ENCODE peak calls at places on chromosome 17, in seven cellular contexts. M, B, D, G, C, P and J are unnamed samples. For H3K4me1, the result is how much of the 10 kb centered on the place peaks cover.

GRCh38 chr17:7403043-7403901 is 625 bp downstream of the TMEM256 start:
- DNase-seq in M (peak), B (peak), D (peak), G (no peak), C (peak), P (peak), J (peak)

GRCh38 chr17:73293480-73293911 is 18.3 kb downstream of the CDC42EP4 start:
- DNase-seq in M (peak), B (peak), D (peak), G (peak), C (peak), P (no peak), J (peak)

GRCh38 chr17:28145348-28145747 is 102.9 kb downstream of the NLK start:
- DNase-seq in M (no peak), B (no peak), D (no peak), G (no peak), C (no peak), P (no peak), J (no peak)

GRCh38 chr17:7479389-7480192 is at the start of gene ZBTB4:
- DNase-seq in M (no peak), B (peak), D (peak), G (peak), C (peak), P (peak), J (peak)

GRCh38 chr17:40664582-40665333 is at the start of gene KRT222:
- DNase-seq in M (no peak), B (no peak), D (no peak), G (no peak), C (no peak), P (no peak), J (no peak)

GRCh38 chr17:80633994-80634566 is 89.4 kb downstream of the RPTOR start:
- DNase-seq in M (no peak), B (no peak), D (no peak), G (no peak), C (no peak), P (no peak), J (no peak)

GRCh38 chr17:37527249-37527851 is 37.7 kb downstream of the DUSP14 start:
- DNase-seq in M (no peak), B (no peak), D (no peak), G (peak), C (no peak), P (no peak), J (no peak)

GRCh38 chr17:79537686-79538085 is 73.2 kb downstream of the RBFOX3 start:
- DNase-seq in M (no peak), B (no peak), D (no peak), G (no peak), C (no peak), P (no peak), J (no peak)

GRCh38 chr17:18002171-18002570 is 29.5 kb downstream of the DRC3 start:
- DNase-seq in M (no peak), B (no peak), D (no peak), G (no peak), C (no peak), P (no peak), J (no peak)

GRCh38 chr17:48878920-48879898 is 13.4 kb upstream of the ATP5MC1 start:
- DNase-seq in M (no peak), B (no peak), D (no peak), G (peak), C (peak), P (peak), J (peak)

GRCh38 chr17:61489719-61490490 is 37.7 kb downstream of the TBX4 start:
- DNase-seq in M (no peak), B (no peak), D (no peak), G (no peak), C (no peak), P (no peak), J (no peak)

GRCh38 chr17:82931696-82932060 is 91.9 kb upstream of the ZNF750 start:
- DNase-seq in M (no peak), B (peak), D (peak), G (peak), C (peak), P (no peak), J (peak)

GRCh38 chr17:13025687-13026086 is 7.9 kb upstream of the ELAC2 start:
- DNase-seq in M (no peak), B (no peak), D (no peak), G (no peak), C (no peak), P (no peak), J (no peak)

GRCh38 chr17:44859701-44860100 is 12.0 kb downstream of the HIGD1B start:
- DNase-seq in M (no peak), B (no peak), D (no peak), G (no peak), C (no peak), P (no peak), J (no peak)

GRCh38 chr17:42900460-42901331 is at the start of gene G6PC1:
- DNase-seq in M (no peak), B (no peak), D (no peak), G (no peak), C (no peak), P (no peak), J (no peak)

GRCh38 chr17:16407911-16408588 is 7.3 kb upstream of the TRPV2 start:
- DNase-seq in M (no peak), B (no peak), D (peak), G (peak), C (peak), P (no peak), J (peak)

GRCh38 chr17:43860077-43860725 is 13.2 kb downstream of the CD300LG start:
- DNase-seq in M (no peak), B (peak), D (no peak), G (peak), C (no peak), P (no peak), J (no peak)

GRCh38 chr17:37821025-37821713 is 76.3 kb upstream of the HNF1B start:
- DNase-seq in M (no peak), B (no peak), D (no peak), G (no peak), C (no peak), P (no peak), J (no peak)

GRCh38 chr17:44908761-44909326 is 6.5 kb downstream of the GFAP start:
- DNase-seq in M (no peak), B (no peak), D (no peak), G (no peak), C (no peak), P (no peak), J (no peak)

GRCh38 chr17:29347831-29348281 is 42.3 kb upstream of the TAOK1 start:
- DNase-seq in M (no peak), B (no peak), D (no peak), G (peak), C (no peak), P (no peak), J (no peak)

GRCh38 chr17:60087882-60088669 is 9.4 kb upstream of the HEATR6 start:
- DNase-seq in M (no peak), B (no peak), D (no peak), G (peak), C (no peak), P (no peak), J (no peak)
- H3K4me3 ChIP-seq in M (no peak), B (no peak), D (no peak), G (no peak), C (no peak), P (no peak), J (no peak)

GRCh38 chr17:32010114-32010513 is 2.9 kb downstream of the LRRC37B start:
- DNase-seq in M (no peak), B (no peak), D (no peak), G (no peak), C (no peak), P (no peak), J (no peak)

GRCh38 chr17:32016231-32016630 is 9.0 kb downstream of the LRRC37B start:
- DNase-seq in M (no peak), B (no peak), D (no peak), G (no peak), C (no peak), P (no peak), J (no peak)

GRCh38 chr17:32019228-32019627 is 12.0 kb downstream of the LRRC37B start:
- DNase-seq in M (no peak), B (no peak), D (no peak), G (no peak), C (no peak), P (no peak), J (no peak)

GRCh38 chr17:32020943-32021617 is 13.9 kb downstream of the LRRC37B start:
- DNase-seq in M (no peak), B (no peak), D (no peak), G (no peak), C (no peak), P (no peak), J (no peak)

GRCh38 chr17:32015245-32016013 is 8.2 kb downstream of the LRRC37B start:
- DNase-seq in M (no peak), B (no peak), D (no peak), G (peak), C (no peak), P (no peak), J (peak)
- H3K4me1 ChIP-seq in M (under half), B (under half), D (under half), G (under half), C (under half), P (under half), J (under half)

GRCh38 chr17:38896373-38896954 is 26.6 kb downstream of the LASP1 start:
- DNase-seq in M (no peak), B (no peak), D (no peak), G (no peak), C (no peak), P (no peak), J (no peak)
- H3K27ac ChIP-seq in M (peak), B (peak), D (peak), G (peak), C (peak), P (peak), J (peak)

DNA sequence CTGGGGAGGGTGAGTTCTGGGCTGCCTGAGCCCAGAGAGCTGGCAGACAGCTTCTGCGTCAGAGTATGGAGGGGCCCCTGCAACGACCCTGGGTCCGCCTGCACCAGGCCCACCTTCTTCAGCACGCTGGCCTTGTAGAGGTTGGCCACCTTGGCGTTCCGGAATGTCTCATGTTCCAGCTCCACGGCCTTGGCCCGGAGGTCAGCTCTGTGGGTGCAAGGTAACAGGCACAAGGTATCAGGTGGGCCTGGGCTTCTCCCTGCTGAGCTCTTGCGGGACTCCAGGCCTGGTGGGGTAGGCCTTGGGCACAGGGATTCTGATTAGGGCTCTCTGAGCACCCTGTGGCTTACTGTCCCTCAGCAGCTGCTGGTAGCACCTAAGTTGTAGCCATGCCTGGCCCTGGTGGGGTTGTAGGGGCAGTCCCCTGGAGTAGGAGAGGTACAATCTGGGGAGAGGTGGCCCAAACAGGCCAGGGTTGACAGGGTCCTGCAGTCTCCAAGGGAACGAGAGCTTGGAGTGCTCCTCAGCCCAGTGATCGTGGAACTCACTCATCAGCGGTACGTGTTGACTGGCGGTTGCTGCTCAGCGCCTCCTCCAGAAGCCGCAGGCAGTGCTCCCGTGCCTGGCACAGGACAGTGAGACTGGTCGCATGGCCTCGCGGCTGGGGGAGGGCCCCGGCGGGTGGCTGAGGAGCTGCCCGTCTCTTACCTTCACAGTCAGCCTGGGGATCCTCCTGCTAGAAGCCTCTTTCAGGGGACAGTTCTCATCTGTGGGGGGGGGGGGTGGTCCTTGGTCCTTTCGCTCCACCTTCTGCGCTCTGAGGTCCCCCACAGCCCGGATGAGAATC is 2.9 kb upstream of the SMIM5 start:
- DNase-seq in M (no peak), B (no peak), D (no peak), G (no peak), C (no peak), P (no peak), J (no peak)
- H3K4me3 ChIP-seq in M (no peak), B (no peak), D (no peak), G (no peak), C (no peak), P (no peak), J (no peak)